ENCODE peak calls at places on chromosomes 11 and 22, in five cellular contexts. I is ovary, H is adipocyte, T is body of pancreas, G is hepatocyte. Q is an unnamed sample. For H3K36me3, the result is how much of the 10 kb centered on the place peaks cover.

GRCh38 chr22:44304354-44304753 is 8.4 kb downstream of the SHISAL1 start:
- DNase-seq in H (peak), I (no peak), G (no peak), T (peak), Q (no peak)

GRCh38 chr11:75520688-75521087 is 5.1 kb downstream of the GDPD5 start:
- DNase-seq in T (no peak), G (no peak), H (no peak), I (no peak), Q (no peak)

GRCh38 chr22:30829901-30830550 is 135.4 kb downstream of the OSBP2 start:
- DNase-seq in H (peak), G (no peak), I (no peak), T (no peak), Q (no peak)

GRCh38 chr11:68749061-68749491 is 2.2 kb downstream of the TESMIN start:
- DNase-seq in I (no peak), T (no peak), G (no peak), H (no peak), Q (no peak)

GRCh38 chr11:68783216-68783821 is 32.0 kb upstream of the TESMIN start:
- DNase-seq in H (no peak), T (no peak), I (no peak), G (no peak), Q (no peak)

GRCh38 chr11:105923814-105924213 is 98.2 kb downstream of the MSANTD4 start:
- DNase-seq in G (no peak), H (peak), T (no peak), I (no peak), Q (no peak)

GRCh38 chr11:96213500-96213899 is 129.5 kb downstream of the MAML2 start:
- DNase-seq in T (no peak), I (no peak), G (no peak), H (peak), Q (no peak)

GRCh38 chr11:46271407-46271806 is 6.1 kb upstream of the CREB3L1 start:
- DNase-seq in H (no peak), T (no peak), I (no peak), G (no peak), Q (no peak)

GRCh38 chr22:45207533-45207932 is 33.2 kb downstream of the KIAA0930 start:
- DNase-seq in I (no peak), G (no peak), H (no peak), T (no peak), Q (no peak)

GRCh38 chr11:21430532-21430931 is 761.1 kb downstream of the NELL1 start:
- DNase-seq in H (no peak), I (no peak), G (no peak), T (no peak), Q (no peak)

GRCh38 chr22:27504360-27504759 is 297.2 kb downstream of the MN1 start:
- DNase-seq in I (no peak), H (no peak), T (no peak), G (no peak), Q (no peak)

GRCh38 chr11:68004551-68005335 is 846 bp upstream of the UNC93B1 start:
- DNase-seq in I (no peak), H (no peak), T (no peak), G (no peak), Q (no peak)

GRCh38 chr11:111726301-111726713 is 39.9 kb downstream of the PPP2R1B start:
- DNase-seq in T (peak), H (no peak), I (no peak), G (no peak), Q (no peak)

GRCh38 chr11:111720801-111721494 is 45.2 kb downstream of the PPP2R1B start:
- DNase-seq in I (no peak), T (no peak), G (no peak), H (no peak), Q (no peak)

GRCh38 chr11:111724615-111725129 is 41.5 kb downstream of the PPP2R1B start:
- DNase-seq in T (no peak), G (no peak), H (no peak), I (no peak), Q (no peak)

GRCh38 chr11:111725621-111726020 is 40.6 kb downstream of the PPP2R1B start:
- DNase-seq in G (no peak), H (no peak), T (no peak), I (no peak), Q (no peak)

GRCh38 chr11:111723595-111723994 is 42.6 kb downstream of the PPP2R1B start:
- DNase-seq in H (no peak), I (no peak), T (no peak), G (no peak), Q (no peak)
- H3K36me3 ChIP-seq in H (half or more), I (under half), T (under half), G (under half), Q (under half)

GRCh38 chr11:65612691-65613090 is 1.3 kb downstream of the MAP3K11 start:
- DNase-seq in G (no peak), H (no peak), T (no peak), I (no peak), Q (no peak)
- H3K4me3 ChIP-seq in G (no peak), H (peak), T (no peak), I (peak), Q (peak)

GRCh38 chr22:38864361-38865191 is 7.4 kb downstream of the CBX6 start:
- DNase-seq in I (peak), G (peak), T (peak), H (no peak), Q (no peak)
- H3K36me3 ChIP-seq in I (under half), G (under half), T (under half), H (under half), Q (under half)

GRCh38 chr11:128523616-128524015 is 63.7 kb downstream of the ETS1 start:
- DNase-seq in T (no peak), I (no peak), G (no peak), H (peak), Q (no peak)
- H3K4me3 ChIP-seq in T (no peak), I (no peak), G (no peak), H (peak), Q (no peak)

DNA sequence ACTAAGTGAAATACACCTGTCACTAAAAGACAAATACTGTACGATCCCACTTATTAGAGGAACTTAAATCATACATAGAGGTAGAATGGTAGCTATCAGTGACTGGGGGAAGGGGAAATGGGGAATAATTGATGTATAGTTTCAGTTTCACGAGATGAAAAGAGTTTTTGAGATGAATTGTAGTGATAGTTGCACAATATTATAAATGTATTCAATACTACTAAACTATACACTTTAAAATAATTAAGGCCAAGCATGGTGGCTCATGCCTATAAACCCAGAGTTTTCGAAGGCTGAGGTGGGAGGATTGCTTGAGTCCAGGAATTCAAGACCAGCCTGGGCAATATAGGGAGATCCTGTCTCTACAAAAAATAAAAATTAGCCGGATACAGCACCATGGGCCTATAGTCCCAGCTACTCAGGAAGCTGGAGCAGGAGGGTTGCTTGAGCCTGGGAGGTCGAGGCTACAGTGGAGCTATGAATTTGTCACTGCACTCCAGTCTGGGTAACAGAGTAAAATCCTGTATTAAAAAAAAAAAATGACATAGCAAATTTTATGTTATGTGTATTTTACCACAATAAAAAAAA is 40.4 kb downstream of the SERPIND1 start:
- DNase-seq in H (no peak), G (no peak), I (no peak), T (no peak), Q (no peak)
- H3K36me3 ChIP-seq in H (half or more), G (under half), I (under half), T (under half), Q (under half)

DNA sequence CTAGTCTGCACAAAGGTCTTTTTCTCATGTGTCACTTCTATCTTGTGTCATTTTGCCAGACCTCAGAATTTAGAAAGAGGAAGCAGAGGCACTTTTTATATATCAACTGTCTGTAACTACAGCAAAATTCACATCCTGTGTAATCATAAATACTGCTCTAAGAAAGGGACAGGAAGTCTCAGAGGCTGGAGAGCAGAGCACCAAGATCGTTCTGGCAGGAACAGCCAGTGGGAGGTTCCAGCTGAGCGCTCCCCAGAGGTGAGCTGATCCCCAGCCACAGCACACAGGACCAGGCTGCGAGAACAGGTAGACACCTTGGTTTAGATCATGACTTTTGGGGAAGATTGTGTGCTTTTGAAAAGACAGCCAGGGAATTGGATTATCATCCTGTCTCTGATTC is at the start of gene MS4A7:
- DNase-seq in H (no peak), G (no peak), I (no peak), T (peak), Q (no peak)
- H3K4me3 ChIP-seq in H (no peak), G (no peak), I (no peak), T (no peak), Q (no peak)